ENCODE peak calls at places on chromosome 13, in four cellular contexts. One of them, this sample, is unnamed.

GRCh38 chr13:36831291-36831690 is 12.3 kb downstream of the RFXAP start:
- DNase-seq in lower leg skin: no peak
- DNase-seq in activated T-cell treated with anti-CD3 and anti-CD28 coated beads, Interleukin-2, amount 50 U/mL, for 72 hours: no peak
- DNase-seq in left colon: no peak
- DNase-seq in this sample: no peak

GRCh38 chr13:106591299-106591698 is 23.4 kb upstream of the ARGLU1 start:
- DNase-seq in lower leg skin: no peak
- DNase-seq in activated T-cell treated with anti-CD3 and anti-CD28 coated beads, Interleukin-2, amount 50 U/mL, for 72 hours: no peak
- DNase-seq in left colon: no peak
- DNase-seq in this sample: no peak

GRCh38 chr13:26929971-26930730 is 169.6 kb upstream of the GPR12 start:
- DNase-seq in lower leg skin: peak
- DNase-seq in activated T-cell treated with anti-CD3 and anti-CD28 coated beads, Interleukin-2, amount 50 U/mL, for 72 hours: peak
- DNase-seq in left colon: no peak
- DNase-seq in this sample: peak

GRCh38 chr13:78660130-78660857 is 1.3 kb upstream of the OBI1 start:
- DNase-seq in lower leg skin: no peak
- DNase-seq in activated T-cell treated with anti-CD3 and anti-CD28 coated beads, Interleukin-2, amount 50 U/mL, for 72 hours: peak
- DNase-seq in left colon: no peak
- DNase-seq in this sample: no peak

GRCh38 chr13:85223883-85224656 is 575.1 kb downstream of the SLITRK6 start:
- DNase-seq in lower leg skin: no peak
- DNase-seq in activated T-cell treated with anti-CD3 and anti-CD28 coated beads, Interleukin-2, amount 50 U/mL, for 72 hours: no peak
- DNase-seq in left colon: no peak
- DNase-seq in this sample: no peak

GRCh38 chr13:100597253-100597652 is 8.7 kb upstream of the GGACT start:
- DNase-seq in lower leg skin: no peak
- DNase-seq in activated T-cell treated with anti-CD3 and anti-CD28 coated beads, Interleukin-2, amount 50 U/mL, for 72 hours: no peak
- DNase-seq in left colon: no peak
- DNase-seq in this sample: no peak

GRCh38 chr13:110557610-110558305 is 3.8 kb downstream of the RAB20 start:
- DNase-seq in lower leg skin: no peak
- DNase-seq in activated T-cell treated with anti-CD3 and anti-CD28 coated beads, Interleukin-2, amount 50 U/mL, for 72 hours: no peak
- DNase-seq in left colon: no peak
- DNase-seq in this sample: no peak

GRCh38 chr13:88586263-88586662 is 915.1 kb downstream of the SLITRK5 start:
- DNase-seq in lower leg skin: no peak
- DNase-seq in activated T-cell treated with anti-CD3 and anti-CD28 coated beads, Interleukin-2, amount 50 U/mL, for 72 hours: no peak
- DNase-seq in left colon: no peak
- DNase-seq in this sample: no peak

GRCh38 chr13:28022848-28023518 is 34.5 kb upstream of the URAD start:
- DNase-seq in lower leg skin: no peak
- DNase-seq in activated T-cell treated with anti-CD3 and anti-CD28 coated beads, Interleukin-2, amount 50 U/mL, for 72 hours: no peak
- DNase-seq in left colon: no peak
- DNase-seq in this sample: no peak

GRCh38 chr13:49859568-49859967 is 67.1 kb upstream of the KPNA3 start:
- DNase-seq in lower leg skin: no peak
- DNase-seq in activated T-cell treated with anti-CD3 and anti-CD28 coated beads, Interleukin-2, amount 50 U/mL, for 72 hours: no peak
- DNase-seq in left colon: no peak
- DNase-seq in this sample: no peak

GRCh38 chr13:107994137-107994536 is 221.2 kb downstream of the LIG4 start:
- DNase-seq in lower leg skin: no peak
- DNase-seq in activated T-cell treated with anti-CD3 and anti-CD28 coated beads, Interleukin-2, amount 50 U/mL, for 72 hours: no peak
- DNase-seq in left colon: no peak
- DNase-seq in this sample: no peak

GRCh38 chr13:114058051-114058867 is 74.2 kb downstream of the RASA3 start:
- DNase-seq in lower leg skin: no peak
- DNase-seq in activated T-cell treated with anti-CD3 and anti-CD28 coated beads, Interleukin-2, amount 50 U/mL, for 72 hours: no peak
- DNase-seq in left colon: no peak
- DNase-seq in this sample: no peak

GRCh38 chr13:76620036-76620435 is 266.2 kb downstream of the KCTD12 start:
- DNase-seq in lower leg skin: no peak
- DNase-seq in activated T-cell treated with anti-CD3 and anti-CD28 coated beads, Interleukin-2, amount 50 U/mL, for 72 hours: no peak
- DNase-seq in left colon: no peak
- DNase-seq in this sample: no peak

GRCh38 chr13:109941951-109942350 is 155.6 kb upstream of the IRS2 start:
- DNase-seq in lower leg skin: no peak
- DNase-seq in activated T-cell treated with anti-CD3 and anti-CD28 coated beads, Interleukin-2, amount 50 U/mL, for 72 hours: no peak
- DNase-seq in left colon: no peak
- DNase-seq in this sample: no peak

GRCh38 chr13:47897411-47898050 is 103.5 kb downstream of the SUCLA2 start:
- DNase-seq in lower leg skin: no peak
- DNase-seq in activated T-cell treated with anti-CD3 and anti-CD28 coated beads, Interleukin-2, amount 50 U/mL, for 72 hours: no peak
- DNase-seq in left colon: no peak
- DNase-seq in this sample: no peak